ENCODE peak calls at places on chromosomes 4 and X, in nine cellular contexts. N, T, S, J, H, E, Y, X and L are unnamed samples.

GRCh38 chr4:186584912-186585311 is 29.5 kb upstream of the MTNR1A start:
- DNase-seq in N (no peak), T (no peak), S (no peak), J (no peak), H (no peak), E (no peak), Y (no peak), X (no peak), L (no peak)

GRCh38 chr4:78512357-78512920 is 39.1 kb upstream of the ANXA3 start:
- DNase-seq in N (no peak), T (no peak), S (no peak), J (no peak), H (no peak), E (no peak), Y (no peak), X (no peak), L (no peak)

GRCh38 chrX:47644557-47645091 is 5.7 kb downstream of the ELK1 start:
- DNase-seq in N (no peak), T (no peak), S (no peak), J (no peak), H (no peak), E (no peak), Y (no peak), X (no peak), L (no peak)

GRCh38 chrX:82029571-82030218 is 827.8 kb downstream of the SH3BGRL start:
- DNase-seq in N (no peak), T (no peak), S (no peak), J (no peak), H (no peak), E (no peak), Y (no peak), X (no peak), L (no peak)

GRCh38 chrX:115089419-115089818 is 72.0 kb upstream of the IL13RA2 start:
- DNase-seq in N (no peak), T (no peak), S (no peak), J (no peak), H (no peak), E (no peak), Y (no peak), X (no peak), L (no peak)

GRCh38 chr4:141810702-141811365 is 174.5 kb downstream of the IL15 start:
- DNase-seq in N (no peak), T (no peak), S (no peak), J (no peak), H (no peak), E (no peak), Y (no peak), X (no peak), L (no peak)

GRCh38 chr4:110049951-110050925 is 137.6 kb downstream of the EGF start:
- DNase-seq in N (no peak), T (peak), S (peak), J (peak), H (no peak), E (peak), Y (no peak), X (peak), L (no peak)

GRCh38 chr4:1293981-1294380 is 4.3 kb downstream of the MAEA start:
- DNase-seq in N (no peak), T (no peak), S (no peak), J (no peak), H (no peak), E (no peak), Y (no peak), X (no peak), L (no peak)

GRCh38 chr4:182454440-182455013 is 211.3 kb downstream of the TENM3 start:
- DNase-seq in N (no peak), T (no peak), S (no peak), J (no peak), H (no peak), E (no peak), Y (no peak), X (no peak), L (no peak)